ENCODE peak calls at places on chromosomes 5 and 9, in nine cellular contexts. O, Q, B, S, X, K, C, Z and F are unnamed samples.

GRCh38 chr9:88551546-88552137 is 16.7 kb downstream of the NXNL2 start:
- DNase-seq in K (no peak), Q (no peak), S (no peak), C (no peak), X (no peak), O (no peak), Z (no peak), B (no peak), F (no peak)

GRCh38 chr9:134575103-134575816 is 66.3 kb upstream of the COL5A1 start:
- DNase-seq in X (peak; percentile 44), K (no peak), Z (no peak), B (peak; percentile 7), S (no peak), C (no peak), O (no peak), Q (no peak), F (no peak)

GRCh38 chr9:91896096-91896495 is 53.9 kb downstream of the ROR2 start:
- DNase-seq in C (no peak), O (no peak), K (no peak), Z (no peak), S (no peak), Q (no peak), B (no peak), X (no peak), F (no peak)

GRCh38 chr5:76816110-76816831 is 2.6 kb upstream of the F2RL1 start:
- DNase-seq in B (no peak), Z (no peak), C (no peak), K (no peak), S (no peak), O (peak; percentile 78), X (no peak), Q (no peak), F (no peak)

GRCh38 chr5:1723476-1723875 is 76.2 kb downstream of the MRPL36 start:
- DNase-seq in X (peak; percentile 38), Z (no peak), B (no peak), Q (no peak), C (no peak), O (no peak), K (no peak), S (no peak), F (no peak)

GRCh38 chr5:126433708-126434107 is 10.5 kb downstream of the GRAMD2B start:
- DNase-seq in S (no peak), C (no peak), Q (no peak), O (peak; percentile 88), B (no peak), Z (no peak), X (no peak), K (no peak), F (no peak)

GRCh38 chr9:131432050-131432449 is 38.2 kb downstream of the PRRC2B start:
- DNase-seq in C (peak; percentile 83), X (no peak), O (no peak), B (no peak), Z (no peak), S (no peak), Q (no peak), K (no peak), F (peak; percentile 50)

GRCh38 chr5:96781031-96781733 is 26.6 kb downstream of the ERAP1 start:
- DNase-seq in X (no peak), K (no peak), Z (no peak), O (peak; percentile 58), S (no peak), B (no peak), C (no peak), Q (no peak), F (peak; percentile 80)

GRCh38 chr5:78747703-78748359 is 99.3 kb upstream of the LHFPL2 start:
- DNase-seq in X (no peak), B (no peak), K (no peak), Z (no peak), Q (no peak), C (no peak), S (no peak), O (peak; percentile 92), F (no peak)

GRCh38 chr5:179334017-179334765 is 11.1 kb downstream of the ADAMTS2 start:
- DNase-seq in Q (no peak), Z (no peak), K (no peak), X (no peak), B (no peak), C (no peak), O (no peak), S (no peak), F (no peak)

GRCh38 chr5:65871182-65871581 is 55.2 kb upstream of the ERBIN start:
- DNase-seq in O (peak; percentile 82), Z (no peak), K (no peak), X (no peak), B (no peak), C (peak; percentile 29), S (no peak), Q (no peak), F (peak; percentile 73)

DNA sequence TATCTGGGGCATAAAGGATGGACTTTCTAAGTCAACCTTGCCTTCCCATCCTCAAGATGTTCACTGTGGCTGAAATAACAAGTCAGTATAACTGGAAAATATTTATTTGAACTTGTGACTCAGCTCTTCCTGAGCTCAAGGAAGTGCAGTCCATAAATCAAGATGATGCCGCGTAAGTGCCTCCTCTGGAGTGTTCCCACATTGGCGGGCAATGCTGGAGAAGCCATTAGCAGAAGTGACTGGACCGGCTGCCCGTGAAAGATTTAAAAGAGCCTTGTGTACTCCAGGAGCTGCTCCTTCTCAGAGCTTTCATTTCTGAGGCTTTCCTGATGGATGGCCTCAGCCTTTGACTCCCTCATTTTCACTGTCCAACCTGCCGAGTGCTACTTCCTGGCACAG is 17.4 kb downstream of the TMOD1 start:
- DNase-seq in Q (no peak), X (no peak), K (no peak), S (peak; percentile 84), Z (no peak), O (peak; percentile 82), B (peak; percentile 41), C (peak; percentile 67), F (peak; percentile 71)
- H3K27ac ChIP-seq in Q (peak overlapping the region; percentile 19), X (no peak overlapping the region), K (no peak overlapping the region), S (peak overlapping the region; percentile 88), Z (peak overlapping the region; percentile 74), O (no peak overlapping the region), B (peak overlapping the region; percentile 78), C (no peak overlapping the region), F (no peak overlapping the region)

DNA sequence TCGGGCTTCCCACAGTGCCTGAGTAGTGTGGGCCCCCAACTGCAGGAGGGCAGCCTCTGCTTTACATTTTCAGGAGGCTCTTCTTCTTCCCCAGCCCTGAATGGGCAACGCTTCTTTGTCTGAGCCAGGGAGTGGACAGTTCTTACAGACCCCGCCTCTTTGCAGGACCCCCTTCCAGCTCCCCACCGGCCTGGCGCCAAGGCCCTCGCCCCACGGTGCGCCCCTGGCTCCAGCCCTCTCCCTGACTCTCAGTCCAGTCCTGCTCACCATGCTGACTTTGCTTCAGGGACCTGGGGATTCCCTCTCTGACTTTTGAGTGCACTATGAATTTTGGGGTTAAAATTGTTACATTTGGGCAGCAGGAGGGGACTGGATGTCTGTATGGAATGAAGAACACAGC is 123.8 kb downstream of the HSD17B3 start:
- DNase-seq in Z (no peak), O (no peak), K (no peak), C (no peak), B (no peak), X (no peak), Q (no peak), S (no peak), F (no peak)
- H3K27ac ChIP-seq in Z (no peak overlapping the region), O (no peak overlapping the region), K (no peak overlapping the region), C (no peak overlapping the region), B (peak overlapping the region; percentile 71), X (no peak overlapping the region), Q (no peak overlapping the region), S (no peak overlapping the region), F (no peak overlapping the region)

GRCh38 chr5:56772767-56773166 is 42.6 kb upstream of the MAP3K1 start:
- DNase-seq in B (no peak), Z (no peak), X (no peak), C (no peak), O (no peak), Q (no peak), S (no peak), K (no peak), F (no peak)
- H3K27ac ChIP-seq in B (no peak overlapping the region), Z (no peak overlapping the region), X (no peak overlapping the region), C (no peak overlapping the region), O (no peak overlapping the region), Q (no peak overlapping the region), S (no peak overlapping the region), K (no peak overlapping the region), F (no peak overlapping the region)

GRCh38 chr5:129199308-129199707 is 104.8 kb downstream of the ISOC1 start:
- DNase-seq in S (no peak), X (no peak), Q (no peak), K (no peak), O (no peak), C (no peak), B (no peak), Z (no peak), F (no peak)

DNA sequence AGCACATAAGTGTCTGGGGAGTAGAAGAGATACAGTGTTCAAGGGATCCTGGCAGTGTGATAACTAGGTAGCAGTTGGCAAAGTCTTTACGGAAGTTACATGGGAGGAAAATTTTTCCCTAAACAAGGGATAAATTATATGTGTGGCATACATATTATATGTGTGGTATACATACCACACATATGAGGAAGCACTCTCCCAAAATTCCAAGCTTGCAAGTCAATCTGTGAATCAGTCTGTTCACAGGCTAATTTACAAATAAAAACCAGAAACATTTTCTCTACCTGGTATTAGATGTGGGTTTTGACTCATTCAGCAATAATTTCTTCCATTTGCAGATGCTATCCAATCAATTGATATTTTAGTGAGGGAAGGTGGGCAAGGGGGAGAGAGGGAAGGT is 110.0 kb downstream of the ISOC1 start:
- DNase-seq in C (peak; percentile 18), Q (no peak), X (no peak), K (no peak), B (no peak), S (no peak), Z (no peak), O (no peak), F (no peak)
- H3K27ac ChIP-seq in C (no peak overlapping the region), Q (no peak overlapping the region), X (no peak overlapping the region), K (no peak overlapping the region), B (no peak overlapping the region), S (no peak overlapping the region), Z (no peak overlapping the region), O (no peak overlapping the region), F (no peak overlapping the region)

GRCh38 chr5:132840313-132840712 is 9.9 kb upstream of the SHROOM1 start:
- DNase-seq in Z (no peak), C (no peak), S (no peak), Q (no peak), X (no peak), O (no peak), B (no peak), K (no peak), F (no peak)
- H3K27ac ChIP-seq in Z (peak overlapping the region; percentile 87), C (peak overlapping the region; percentile 78), S (no peak overlapping the region), Q (peak overlapping the region; percentile 86), X (no peak overlapping the region), O (peak overlapping the region; percentile 65), B (peak overlapping the region; percentile 70), K (peak overlapping the region; percentile 32), F (no peak overlapping the region)

DNA sequence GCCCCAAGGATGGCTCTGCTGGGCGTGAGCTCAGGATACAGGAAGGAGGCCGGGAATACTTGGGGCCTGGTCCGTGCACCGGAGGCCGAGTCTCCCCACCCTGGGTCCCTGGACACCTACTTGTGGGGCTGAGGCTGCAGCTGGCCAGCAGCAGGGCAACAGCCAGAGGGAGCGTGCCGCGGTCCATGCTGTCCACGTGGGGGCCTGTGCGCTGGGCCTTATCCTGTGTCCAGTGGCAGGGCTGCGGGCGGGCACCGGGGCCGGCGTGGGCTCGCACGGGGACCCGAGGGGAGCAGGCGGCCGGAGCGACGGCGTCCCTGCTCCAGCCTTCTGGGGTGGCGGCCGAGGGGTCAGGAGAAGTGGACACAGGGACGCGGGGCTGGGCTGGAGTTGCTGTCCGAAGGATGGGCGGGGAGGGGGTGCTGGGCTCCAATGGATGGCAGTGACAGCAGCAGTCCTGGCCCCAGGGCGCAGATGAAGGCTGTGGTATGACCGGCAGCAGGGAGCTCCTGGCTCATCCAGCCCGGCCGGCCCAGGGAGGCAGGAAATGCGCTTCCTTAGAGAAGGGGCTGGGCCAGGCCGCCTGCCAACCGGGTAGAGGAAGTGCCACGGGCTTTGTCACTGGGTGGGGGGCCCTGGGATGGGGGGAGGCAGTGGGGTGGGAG is at the start of gene ENG:
- DNase-seq in C (no peak), S (peak; percentile 88), X (no peak), Q (no peak), O (peak; percentile 80), Z (no peak), K (peak; percentile 94), B (peak; percentile 54), F (peak; percentile 64)
- H3K27ac ChIP-seq in C (no peak within 1 kb of the TSS), S (peak within 1 kb of the TSS; percentile 51), X (no peak within 1 kb of the TSS), Q (peak within 1 kb of the TSS; percentile 77), O (peak within 1 kb of the TSS; percentile 78), Z (peak within 1 kb of the TSS; percentile 78), K (peak within 1 kb of the TSS; percentile 95), B (peak within 1 kb of the TSS; percentile 83), F (peak within 1 kb of the TSS; percentile 71)